ENCODE peak calls at places on chromosomes 11 and 22, in nine cellular contexts. One of them, this sample, is unnamed.

GRCh38 chr11:76978818-76979217 is 55.4 kb upstream of the B3GNT6 start:
- DNase-seq in AG04449: no peak
- DNase-seq in HCT116: no peak
- DNase-seq in iPS DF 6.9: no peak
- DNase-seq in naive thymus-derived CD4-positive, alpha-beta T cell: no peak
- DNase-seq in A673: no peak
- DNase-seq in aorta: peak; percentile 54
- DNase-seq in cardiac muscle cell: no peak
- DNase-seq in CD8-positive, alpha-beta T cell: no peak
- DNase-seq in this sample: no peak

GRCh38 chr11:82790723-82791487 is 57.2 kb upstream of the FAM181B start:
- DNase-seq in AG04449: no peak
- DNase-seq in HCT116: no peak
- DNase-seq in iPS DF 6.9: no peak
- DNase-seq in naive thymus-derived CD4-positive, alpha-beta T cell: no peak
- DNase-seq in A673: no peak
- DNase-seq in aorta: no peak
- DNase-seq in cardiac muscle cell: peak; percentile 45
- DNase-seq in CD8-positive, alpha-beta T cell: no peak
- DNase-seq in this sample: no peak

GRCh38 chr22:36873614-36874308 is 13.0 kb downstream of the NCF4 start:
- DNase-seq in AG04449: no peak
- DNase-seq in HCT116: peak; percentile 37
- DNase-seq in iPS DF 6.9: peak; percentile 20
- DNase-seq in naive thymus-derived CD4-positive, alpha-beta T cell: no peak
- DNase-seq in A673: peak; percentile 54
- DNase-seq in aorta: no peak
- DNase-seq in cardiac muscle cell: peak; percentile 56
- DNase-seq in CD8-positive, alpha-beta T cell: no peak
- DNase-seq in this sample: no peak

GRCh38 chr11:2270322-2271076 is at the start of gene ASCL2:
- DNase-seq in AG04449: no peak
- DNase-seq in HCT116: no peak
- DNase-seq in iPS DF 6.9: no peak
- DNase-seq in naive thymus-derived CD4-positive, alpha-beta T cell: no peak
- DNase-seq in A673: no peak
- DNase-seq in aorta: no peak
- DNase-seq in cardiac muscle cell: no peak
- DNase-seq in CD8-positive, alpha-beta T cell: no peak
- DNase-seq in this sample: no peak

GRCh38 chr11:9689721-9690120 is 25.8 kb downstream of the SWAP70 start:
- DNase-seq in AG04449: no peak
- DNase-seq in HCT116: no peak
- DNase-seq in iPS DF 6.9: no peak
- DNase-seq in naive thymus-derived CD4-positive, alpha-beta T cell: no peak
- DNase-seq in A673: peak; percentile 21
- DNase-seq in aorta: no peak
- DNase-seq in cardiac muscle cell: no peak
- DNase-seq in CD8-positive, alpha-beta T cell: no peak
- DNase-seq in this sample: peak; percentile 64

GRCh38 chr22:17772249-17772962 is 1.9 kb downstream of the BID start:
- DNase-seq in AG04449: no peak
- DNase-seq in HCT116: no peak
- DNase-seq in iPS DF 6.9: no peak
- DNase-seq in naive thymus-derived CD4-positive, alpha-beta T cell: no peak
- DNase-seq in A673: no peak
- DNase-seq in aorta: no peak
- DNase-seq in cardiac muscle cell: no peak
- DNase-seq in CD8-positive, alpha-beta T cell: no peak
- DNase-seq in this sample: no peak

GRCh38 chr11:94954753-94955152 is 18.6 kb downstream of the CWC15 start:
- DNase-seq in AG04449: no peak
- DNase-seq in HCT116: no peak
- DNase-seq in iPS DF 6.9: no peak
- DNase-seq in naive thymus-derived CD4-positive, alpha-beta T cell: peak; percentile 21
- DNase-seq in A673: no peak
- DNase-seq in aorta: no peak
- DNase-seq in cardiac muscle cell: no peak
- DNase-seq in CD8-positive, alpha-beta T cell: no peak
- DNase-seq in this sample: no peak

GRCh38 chr11:12403122-12403994 is 26.0 kb downstream of the PARVA start:
- DNase-seq in AG04449: no peak
- DNase-seq in HCT116: no peak
- DNase-seq in iPS DF 6.9: no peak
- DNase-seq in naive thymus-derived CD4-positive, alpha-beta T cell: no peak
- DNase-seq in A673: no peak
- DNase-seq in aorta: no peak
- DNase-seq in cardiac muscle cell: no peak
- DNase-seq in CD8-positive, alpha-beta T cell: no peak
- DNase-seq in this sample: no peak

GRCh38 chr11:129023968-129024676 is 81.5 kb upstream of the TP53AIP1 start:
- DNase-seq in AG04449: no peak
- DNase-seq in HCT116: peak; percentile 82
- DNase-seq in iPS DF 6.9: peak; percentile 13
- DNase-seq in naive thymus-derived CD4-positive, alpha-beta T cell: no peak
- DNase-seq in A673: peak; percentile 35
- DNase-seq in aorta: peak; percentile 44
- DNase-seq in cardiac muscle cell: peak; percentile 34
- DNase-seq in CD8-positive, alpha-beta T cell: no peak
- DNase-seq in this sample: no peak

GRCh38 chr11:13008625-13009475 is at the start of gene RASSF10:
- DNase-seq in AG04449: no peak
- DNase-seq in HCT116: no peak
- DNase-seq in iPS DF 6.9: peak; percentile 70
- DNase-seq in naive thymus-derived CD4-positive, alpha-beta T cell: no peak
- DNase-seq in A673: peak; percentile 47
- DNase-seq in aorta: no peak
- DNase-seq in cardiac muscle cell: peak; percentile 90
- DNase-seq in CD8-positive, alpha-beta T cell: no peak
- DNase-seq in this sample: peak; percentile 78

GRCh38 chr22:37459211-37459610 is 27.0 kb downstream of the MFNG start:
- DNase-seq in AG04449: no peak
- DNase-seq in HCT116: no peak
- DNase-seq in iPS DF 6.9: no peak
- DNase-seq in naive thymus-derived CD4-positive, alpha-beta T cell: no peak
- DNase-seq in A673: peak; percentile 65
- DNase-seq in aorta: no peak
- DNase-seq in cardiac muscle cell: no peak
- DNase-seq in CD8-positive, alpha-beta T cell: no peak
- DNase-seq in this sample: no peak

GRCh38 chr22:37260939-37261338 is 16.9 kb upstream of the RAC2 start:
- DNase-seq in AG04449: no peak
- DNase-seq in HCT116: peak; percentile 45
- DNase-seq in iPS DF 6.9: no peak
- DNase-seq in naive thymus-derived CD4-positive, alpha-beta T cell: peak; percentile 57
- DNase-seq in A673: peak; percentile 58
- DNase-seq in aorta: peak; percentile 68
- DNase-seq in cardiac muscle cell: peak; percentile 79
- DNase-seq in CD8-positive, alpha-beta T cell: no peak
- DNase-seq in this sample: no peak

GRCh38 chr22:17086750-17087149 is 1.9 kb downstream of the IL17RA start:
- DNase-seq in AG04449: no peak
- DNase-seq in HCT116: no peak
- DNase-seq in iPS DF 6.9: no peak
- DNase-seq in naive thymus-derived CD4-positive, alpha-beta T cell: peak; percentile 37
- DNase-seq in A673: no peak
- DNase-seq in aorta: no peak
- DNase-seq in cardiac muscle cell: no peak
- DNase-seq in CD8-positive, alpha-beta T cell: no peak
- DNase-seq in this sample: peak; percentile 76

GRCh38 chr11:17768547-17768946 is 34.0 kb downstream of the KCNC1 start:
- DNase-seq in AG04449: no peak
- DNase-seq in HCT116: no peak
- DNase-seq in iPS DF 6.9: no peak
- DNase-seq in naive thymus-derived CD4-positive, alpha-beta T cell: no peak
- DNase-seq in A673: no peak
- DNase-seq in aorta: no peak
- DNase-seq in cardiac muscle cell: no peak
- DNase-seq in CD8-positive, alpha-beta T cell: no peak
- DNase-seq in this sample: no peak

GRCh38 chr11:85874265-85874664 is 19.1 kb downstream of the CCDC83 start:
- DNase-seq in AG04449: no peak
- DNase-seq in HCT116: no peak
- DNase-seq in iPS DF 6.9: no peak
- DNase-seq in naive thymus-derived CD4-positive, alpha-beta T cell: no peak
- DNase-seq in A673: no peak
- DNase-seq in aorta: no peak
- DNase-seq in cardiac muscle cell: no peak
- DNase-seq in CD8-positive, alpha-beta T cell: no peak
- DNase-seq in this sample: no peak

DNA sequence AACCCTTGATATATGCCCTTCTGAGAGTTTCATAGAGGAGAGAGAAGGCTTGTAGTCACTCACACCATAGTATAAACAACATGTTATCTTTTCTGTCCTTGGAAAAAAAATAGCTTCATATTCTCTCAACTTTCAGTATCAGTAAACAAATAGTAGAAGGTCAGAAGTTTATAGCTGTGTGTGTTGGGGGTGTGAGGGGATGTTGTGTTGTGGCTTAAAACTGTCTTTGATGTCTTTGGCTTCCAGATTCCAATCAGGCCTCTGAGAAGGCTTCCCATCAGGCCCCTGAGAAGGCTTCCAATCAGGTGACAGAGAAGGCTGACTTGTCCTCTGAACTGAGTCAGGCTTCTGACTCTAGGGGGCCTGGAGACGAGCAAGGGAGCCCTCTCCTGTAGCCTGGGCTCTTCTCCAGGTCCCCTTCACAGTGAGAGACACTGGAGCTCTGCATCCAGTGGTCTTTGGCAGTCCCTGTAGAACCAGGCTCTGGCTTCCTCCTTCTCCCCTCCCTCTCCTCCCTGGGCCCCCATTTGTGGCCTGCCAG is 9.3 kb downstream of the MTFP1 start:
- DNase-seq in AG04449: no peak
- DNase-seq in HCT116: no peak
- DNase-seq in iPS DF 6.9: no peak
- DNase-seq in naive thymus-derived CD4-positive, alpha-beta T cell: no peak
- DNase-seq in A673: no peak
- DNase-seq in aorta: no peak
- DNase-seq in cardiac muscle cell: no peak
- DNase-seq in CD8-positive, alpha-beta T cell: no peak
- DNase-seq in this sample: no peak
- H3K4me3 ChIP-seq in AG04449: no peak overlapping the region
- H3K4me3 ChIP-seq in HCT116: peak overlapping the region; percentile 82
- H3K4me3 ChIP-seq in iPS DF 6.9: no peak overlapping the region
- H3K4me3 ChIP-seq in naive thymus-derived CD4-positive, alpha-beta T cell: peak overlapping the region; percentile 24
- H3K4me3 ChIP-seq in A673: no peak overlapping the region
- H3K4me3 ChIP-seq in aorta: no peak overlapping the region
- H3K4me3 ChIP-seq in cardiac muscle cell: no peak overlapping the region
- H3K4me3 ChIP-seq in CD8-positive, alpha-beta T cell: no peak overlapping the region
- H3K4me3 ChIP-seq in this sample: no peak overlapping the region

GRCh38 chr22:29305836-29306174 is 645 bp upstream of the GAS2L1 start:
- DNase-seq in AG04449: no peak
- DNase-seq in HCT116: no peak
- DNase-seq in iPS DF 6.9: no peak
- DNase-seq in naive thymus-derived CD4-positive, alpha-beta T cell: no peak
- DNase-seq in A673: peak; percentile 35
- DNase-seq in aorta: no peak
- DNase-seq in cardiac muscle cell: no peak
- DNase-seq in CD8-positive, alpha-beta T cell: no peak
- DNase-seq in this sample: no peak
- H3K4me3 ChIP-seq in AG04449: peak overlapping the region; percentile 62
- H3K4me3 ChIP-seq in HCT116: peak overlapping the region; percentile 74
- H3K4me3 ChIP-seq in iPS DF 6.9: peak overlapping the region; percentile 63
- H3K4me3 ChIP-seq in naive thymus-derived CD4-positive, alpha-beta T cell: peak overlapping the region; percentile 55
- H3K4me3 ChIP-seq in A673: peak overlapping the region; percentile 60
- H3K4me3 ChIP-seq in aorta: no peak overlapping the region
- H3K4me3 ChIP-seq in cardiac muscle cell: no peak overlapping the region
- H3K4me3 ChIP-seq in CD8-positive, alpha-beta T cell: peak overlapping the region; percentile 76
- H3K4me3 ChIP-seq in this sample: peak overlapping the region; percentile 88

GRCh38 chr11:122177238-122177637 is 61.2 kb upstream of the BLID start:
- DNase-seq in AG04449: no peak
- DNase-seq in HCT116: no peak
- DNase-seq in iPS DF 6.9: no peak
- DNase-seq in naive thymus-derived CD4-positive, alpha-beta T cell: no peak
- DNase-seq in A673: no peak
- DNase-seq in aorta: no peak
- DNase-seq in cardiac muscle cell: no peak
- DNase-seq in CD8-positive, alpha-beta T cell: no peak
- DNase-seq in this sample: no peak
- H3K4me3 ChIP-seq in AG04449: peak overlapping the region; percentile 59
- H3K4me3 ChIP-seq in HCT116: no peak overlapping the region
- H3K4me3 ChIP-seq in iPS DF 6.9: no peak overlapping the region
- H3K4me3 ChIP-seq in naive thymus-derived CD4-positive, alpha-beta T cell: no peak overlapping the region
- H3K4me3 ChIP-seq in A673: no peak overlapping the region
- H3K4me3 ChIP-seq in aorta: peak overlapping the region; percentile 6
- H3K4me3 ChIP-seq in cardiac muscle cell: no peak overlapping the region
- H3K4me3 ChIP-seq in CD8-positive, alpha-beta T cell: no peak overlapping the region
- H3K4me3 ChIP-seq in this sample: no peak overlapping the region

GRCh38 chr22:30284172-30284571 is 5.1 kb downstream of the CASTOR1 start:
- DNase-seq in AG04449: no peak
- DNase-seq in HCT116: no peak
- DNase-seq in iPS DF 6.9: no peak
- DNase-seq in naive thymus-derived CD4-positive, alpha-beta T cell: no peak
- DNase-seq in A673: no peak
- DNase-seq in aorta: no peak
- DNase-seq in cardiac muscle cell: no peak
- DNase-seq in CD8-positive, alpha-beta T cell: no peak
- DNase-seq in this sample: no peak

GRCh38 chr22:30280495-30280894 is 8.8 kb downstream of the CASTOR1 start:
- DNase-seq in AG04449: no peak
- DNase-seq in HCT116: no peak
- DNase-seq in iPS DF 6.9: no peak
- DNase-seq in naive thymus-derived CD4-positive, alpha-beta T cell: no peak
- DNase-seq in A673: no peak
- DNase-seq in aorta: no peak
- DNase-seq in cardiac muscle cell: no peak
- DNase-seq in CD8-positive, alpha-beta T cell: no peak
- DNase-seq in this sample: no peak

GRCh38 chr22:30285176-30285845 is 4.0 kb downstream of the CASTOR1 start:
- DNase-seq in AG04449: no peak
- DNase-seq in HCT116: no peak
- DNase-seq in iPS DF 6.9: no peak
- DNase-seq in naive thymus-derived CD4-positive, alpha-beta T cell: no peak
- DNase-seq in A673: no peak
- DNase-seq in aorta: no peak
- DNase-seq in cardiac muscle cell: no peak
- DNase-seq in CD8-positive, alpha-beta T cell: no peak
- DNase-seq in this sample: no peak

GRCh38 chr22:30283342-30283741 is 6.0 kb downstream of the CASTOR1 start:
- DNase-seq in AG04449: no peak
- DNase-seq in HCT116: no peak
- DNase-seq in iPS DF 6.9: no peak
- DNase-seq in naive thymus-derived CD4-positive, alpha-beta T cell: no peak
- DNase-seq in A673: no peak
- DNase-seq in aorta: no peak
- DNase-seq in cardiac muscle cell: no peak
- DNase-seq in CD8-positive, alpha-beta T cell: no peak
- DNase-seq in this sample: no peak

DNA sequence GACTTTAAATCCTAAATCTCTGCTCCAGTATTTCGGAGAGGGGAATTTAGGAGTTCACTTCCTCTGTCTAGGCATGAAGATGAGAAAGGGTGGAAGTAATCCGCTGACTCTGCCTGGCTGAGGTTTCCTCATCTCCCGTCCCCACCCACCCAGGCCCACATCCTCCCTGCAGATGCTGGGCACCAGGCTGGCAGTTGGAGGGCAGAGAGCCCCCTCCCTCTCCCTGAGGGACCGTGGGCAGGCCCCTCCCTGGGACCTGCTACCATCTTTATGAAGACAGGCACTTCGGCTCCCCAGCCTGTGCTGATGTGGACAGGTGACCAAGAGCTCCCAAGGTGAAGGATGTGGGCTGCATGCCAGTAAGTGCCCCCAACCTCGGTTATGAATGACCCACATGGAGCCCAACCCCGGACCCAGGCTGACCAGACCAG is 6.7 kb downstream of the CASTOR1 start:
- DNase-seq in AG04449: no peak
- DNase-seq in HCT116: no peak
- DNase-seq in iPS DF 6.9: no peak
- DNase-seq in naive thymus-derived CD4-positive, alpha-beta T cell: no peak
- DNase-seq in A673: no peak
- DNase-seq in aorta: no peak
- DNase-seq in cardiac muscle cell: no peak
- DNase-seq in CD8-positive, alpha-beta T cell: no peak
- DNase-seq in this sample: no peak
- H3K4me3 ChIP-seq in AG04449: no peak overlapping the region
- H3K4me3 ChIP-seq in HCT116: no peak overlapping the region
- H3K4me3 ChIP-seq in iPS DF 6.9: no peak overlapping the region
- H3K4me3 ChIP-seq in naive thymus-derived CD4-positive, alpha-beta T cell: no peak overlapping the region
- H3K4me3 ChIP-seq in A673: no peak overlapping the region
- H3K4me3 ChIP-seq in aorta: no peak overlapping the region
- H3K4me3 ChIP-seq in cardiac muscle cell: no peak overlapping the region
- H3K4me3 ChIP-seq in CD8-positive, alpha-beta T cell: no peak overlapping the region
- H3K4me3 ChIP-seq in this sample: no peak overlapping the region

This sample was measured in suprapubic skin.